ENCODE peak calls at places on chromosomes 16 and 17, in ten cellular contexts. Z is Right ventricle myocardium inferior; G is gastroesophageal sphincter; X is IMR-90; A is CD4-positive, CD25-positive, alpha-beta regulatory T cell; O is PC-3; W is T-cell; C is right lobe of liver; P is lower lobe of right lung; J is stimulated activated naive B cell treated with anti-CD40 and anti-IgM and Interleukin-4, amounts not matched to agents 10 μg/mL and 1 μg/mL and 100 μg/mL, for 72 hours. Y is an unnamed sample.

GRCh38 chr16:2299121-2299914 is 31.4 kb upstream of the RNPS1 start:
- ATAC-seq in Z (no peak), G (no peak), X (no peak), A (no peak), O (no peak), W (no peak), C (no peak), P (no peak), J (no peak), Y (no peak)

GRCh38 chr17:48544356-48545021 is 420 bp downstream of the HOXB2 start:
- ATAC-seq in Z (peak), G (peak), X (peak), A (no peak), O (no peak), W (no peak), C (peak), P (peak), J (no peak), Y (peak)

GRCh38 chr17:77373298-77374169 is 232.8 kb downstream of the SEC14L1 start:
- ATAC-seq in Z (peak), G (peak), X (no peak), A (no peak), O (no peak), W (peak), C (peak), P (peak), J (peak), Y (peak)

GRCh38 chr16:55672471-55672870 is 16.7 kb downstream of the SLC6A2 start:
- ATAC-seq in Z (peak), G (peak), X (no peak), A (no peak), O (no peak), W (no peak), C (no peak), P (no peak), J (no peak), Y (no peak)

GRCh38 chr17:28381141-28381825 is 9.8 kb downstream of the SARM1 start:
- ATAC-seq in Z (no peak), G (no peak), X (no peak), A (no peak), O (no peak), W (no peak), C (peak), P (peak), J (no peak), Y (peak)

GRCh38 chr17:30170415-30170987 is 53.9 kb downstream of the NSRP1 start:
- ATAC-seq in Z (no peak), G (no peak), X (no peak), A (no peak), O (no peak), W (no peak), C (no peak), P (no peak), J (no peak), Y (peak)

GRCh38 chr16:48165961-48166578 is 10.3 kb upstream of the ABCC12 start:
- ATAC-seq in Z (no peak), G (no peak), X (no peak), A (no peak), O (peak), W (no peak), C (peak), P (no peak), J (no peak), Y (no peak)

GRCh38 chr17:72422505-72423285 is 301.9 kb downstream of the SOX9 start:
- ATAC-seq in Z (peak), G (peak), X (peak), A (no peak), O (peak), W (peak), C (peak), P (peak), J (peak), Y (peak)

GRCh38 chr16:9081843-9082242 is 9.6 kb upstream of the HAPSTR1 start:
- ATAC-seq in Z (no peak), G (no peak), X (no peak), A (no peak), O (no peak), W (no peak), C (no peak), P (no peak), J (no peak), Y (no peak)

GRCh38 chr16:48447940-48448536 is 62.8 kb upstream of the SIAH1 start:
- ATAC-seq in Z (no peak), G (no peak), X (no peak), A (no peak), O (no peak), W (no peak), C (no peak), P (no peak), J (no peak), Y (no peak)

GRCh38 chr16:23857901-23858300 is 22.1 kb downstream of the PRKCB start:
- ATAC-seq in Z (no peak), G (no peak), X (no peak), A (no peak), O (no peak), W (no peak), C (no peak), P (no peak), J (no peak), Y (no peak)

GRCh38 chr16:1477033-1477432 is 2.2 kb upstream of the CLCN7 start:
- ATAC-seq in Z (no peak), G (no peak), X (no peak), A (no peak), O (no peak), W (no peak), C (no peak), P (no peak), J (no peak), Y (no peak)

GRCh38 chr16:28923652-28924398 is 1.2 kb downstream of the RABEP2 start:
- ATAC-seq in Z (no peak), G (no peak), X (no peak), A (no peak), O (no peak), W (no peak), C (no peak), P (peak), J (peak), Y (peak)

GRCh38 chr16:84594725-84595038 is 23.2 kb downstream of the COTL1 start:
- ATAC-seq in Z (no peak), G (no peak), X (no peak), A (peak), O (no peak), W (peak), C (no peak), P (no peak), J (no peak), Y (no peak)

GRCh38 chr16:337975-338575 is 14.4 kb downstream of the AXIN1 start:
- ATAC-seq in Z (no peak), G (no peak), X (no peak), A (no peak), O (no peak), W (no peak), C (no peak), P (peak), J (peak), Y (no peak)

GRCh38 chr17:74233937-74234336 is 20.6 kb downstream of the TTYH2 start:
- ATAC-seq in Z (no peak), G (no peak), X (no peak), A (no peak), O (no peak), W (no peak), C (no peak), P (peak), J (no peak), Y (no peak)

GRCh38 chr16:70428178-70428998 is 10.5 kb downstream of the ST3GAL2 start:
- ATAC-seq in Z (peak), G (peak), X (peak), A (peak), O (peak), W (no peak), C (peak), P (peak), J (peak), Y (peak)